ENCODE peak calls at places on chromosomes 1 and 21, in nine cellular contexts. One of them, this sample, is unnamed.

GRCh38 chr1:175191654-175192053 is 922 bp downstream of the KIAA0040 start:
- DNase-seq in HCT116: no peak
- DNase-seq in T1000: no peak
- DNase-seq in caudate nucleus: no peak
- DNase-seq in HuH-7: no peak
- DNase-seq in dermis blood vessel endothelial cell: peak; percentile 37
- DNase-seq in NCI-H1417: no peak
- DNase-seq in progenitor cell of endocrine pancreas: no peak
- DNase-seq in activated CD4-positive, alpha-beta T cell treated with anti-CD3 and anti-CD28 coated beads, Interleukin-2, amount 50 U/mL, for 1 hour: no peak
- DNase-seq in this sample: peak; percentile 19

GRCh38 chr1:242522304-242522945 is 2.1 kb downstream of the PLD5 start:
- DNase-seq in dermis blood vessel endothelial cell: no peak
- DNase-seq in caudate nucleus: no peak
- DNase-seq in T1000: no peak
- DNase-seq in activated CD4-positive, alpha-beta T cell treated with anti-CD3 and anti-CD28 coated beads, Interleukin-2, amount 50 U/mL, for 1 hour: no peak
- DNase-seq in HCT116: no peak
- DNase-seq in HuH-7: no peak
- DNase-seq in progenitor cell of endocrine pancreas: no peak
- DNase-seq in NCI-H1417: no peak
- DNase-seq in this sample: peak; percentile 59

GRCh38 chr1:60560701-60561100 is 487.1 kb upstream of the C1orf87 start:
- DNase-seq in HCT116: no peak
- DNase-seq in activated CD4-positive, alpha-beta T cell treated with anti-CD3 and anti-CD28 coated beads, Interleukin-2, amount 50 U/mL, for 1 hour: no peak
- DNase-seq in progenitor cell of endocrine pancreas: no peak
- DNase-seq in HuH-7: no peak
- DNase-seq in T1000: no peak
- DNase-seq in dermis blood vessel endothelial cell: no peak
- DNase-seq in NCI-H1417: no peak
- DNase-seq in caudate nucleus: no peak
- DNase-seq in this sample: no peak

GRCh38 chr21:39546522-39546921 is 66.2 kb upstream of the B3GALT5 start:
- DNase-seq in caudate nucleus: no peak
- DNase-seq in progenitor cell of endocrine pancreas: no peak
- DNase-seq in T1000: no peak
- DNase-seq in HCT116: no peak
- DNase-seq in activated CD4-positive, alpha-beta T cell treated with anti-CD3 and anti-CD28 coated beads, Interleukin-2, amount 50 U/mL, for 1 hour: no peak
- DNase-seq in dermis blood vessel endothelial cell: no peak
- DNase-seq in HuH-7: no peak
- DNase-seq in NCI-H1417: no peak
- DNase-seq in this sample: no peak

GRCh38 chr1:62978056-62978455 is 194.1 kb downstream of the ATG4C start:
- DNase-seq in caudate nucleus: no peak
- DNase-seq in activated CD4-positive, alpha-beta T cell treated with anti-CD3 and anti-CD28 coated beads, Interleukin-2, amount 50 U/mL, for 1 hour: no peak
- DNase-seq in progenitor cell of endocrine pancreas: no peak
- DNase-seq in HCT116: no peak
- DNase-seq in NCI-H1417: no peak
- DNase-seq in dermis blood vessel endothelial cell: no peak
- DNase-seq in HuH-7: no peak
- DNase-seq in T1000: no peak
- DNase-seq in this sample: no peak

GRCh38 chr1:9905010-9905409 is 5.1 kb downstream of the CTNNBIP1 start:
- DNase-seq in caudate nucleus: no peak
- DNase-seq in dermis blood vessel endothelial cell: no peak
- DNase-seq in activated CD4-positive, alpha-beta T cell treated with anti-CD3 and anti-CD28 coated beads, Interleukin-2, amount 50 U/mL, for 1 hour: no peak
- DNase-seq in progenitor cell of endocrine pancreas: no peak
- DNase-seq in HuH-7: no peak
- DNase-seq in NCI-H1417: no peak
- DNase-seq in T1000: no peak
- DNase-seq in HCT116: no peak
- DNase-seq in this sample: no peak

GRCh38 chr1:234875328-234875952 is 253.2 kb downstream of the TOMM20 start:
- DNase-seq in HCT116: no peak
- DNase-seq in NCI-H1417: no peak
- DNase-seq in HuH-7: peak; percentile 50
- DNase-seq in progenitor cell of endocrine pancreas: no peak
- DNase-seq in dermis blood vessel endothelial cell: no peak
- DNase-seq in T1000: no peak
- DNase-seq in caudate nucleus: no peak
- DNase-seq in activated CD4-positive, alpha-beta T cell treated with anti-CD3 and anti-CD28 coated beads, Interleukin-2, amount 50 U/mL, for 1 hour: no peak
- DNase-seq in this sample: no peak

GRCh38 chr1:25338188-25338981 is at the start of gene TMEM50A:
- DNase-seq in activated CD4-positive, alpha-beta T cell treated with anti-CD3 and anti-CD28 coated beads, Interleukin-2, amount 50 U/mL, for 1 hour: peak; percentile 87
- DNase-seq in caudate nucleus: peak; percentile 88
- DNase-seq in HuH-7: peak; percentile 83
- DNase-seq in progenitor cell of endocrine pancreas: peak; percentile 88
- DNase-seq in dermis blood vessel endothelial cell: peak; percentile 87
- DNase-seq in NCI-H1417: peak; percentile 91
- DNase-seq in HCT116: peak; percentile 68
- DNase-seq in T1000: peak; percentile 90
- DNase-seq in this sample: peak; percentile 82

GRCh38 chr1:67431156-67431765 is 1.1 kb upstream of the SERBP1 start:
- DNase-seq in caudate nucleus: no peak
- DNase-seq in HuH-7: no peak
- DNase-seq in HCT116: no peak
- DNase-seq in T1000: no peak
- DNase-seq in activated CD4-positive, alpha-beta T cell treated with anti-CD3 and anti-CD28 coated beads, Interleukin-2, amount 50 U/mL, for 1 hour: no peak
- DNase-seq in NCI-H1417: peak; percentile 31
- DNase-seq in progenitor cell of endocrine pancreas: no peak
- DNase-seq in dermis blood vessel endothelial cell: no peak
- DNase-seq in this sample: no peak

GRCh38 chr1:98467584-98467983 is 193.9 kb upstream of the SNX7 start:
- DNase-seq in dermis blood vessel endothelial cell: peak; percentile 19
- DNase-seq in HuH-7: no peak
- DNase-seq in activated CD4-positive, alpha-beta T cell treated with anti-CD3 and anti-CD28 coated beads, Interleukin-2, amount 50 U/mL, for 1 hour: no peak
- DNase-seq in NCI-H1417: no peak
- DNase-seq in progenitor cell of endocrine pancreas: no peak
- DNase-seq in caudate nucleus: no peak
- DNase-seq in HCT116: no peak
- DNase-seq in T1000: no peak
- DNase-seq in this sample: no peak

GRCh38 chr21:45043541-45044020 is 30.8 kb upstream of the ADARB1 start:
- DNase-seq in dermis blood vessel endothelial cell: no peak
- DNase-seq in HCT116: no peak
- DNase-seq in NCI-H1417: no peak
- DNase-seq in HuH-7: no peak
- DNase-seq in T1000: no peak
- DNase-seq in progenitor cell of endocrine pancreas: no peak
- DNase-seq in activated CD4-positive, alpha-beta T cell treated with anti-CD3 and anti-CD28 coated beads, Interleukin-2, amount 50 U/mL, for 1 hour: no peak
- DNase-seq in caudate nucleus: no peak
- DNase-seq in this sample: no peak

GRCh38 chr1:31666290-31666963 is 21.8 kb upstream of the PEF1 start:
- DNase-seq in NCI-H1417: no peak
- DNase-seq in dermis blood vessel endothelial cell: no peak
- DNase-seq in activated CD4-positive, alpha-beta T cell treated with anti-CD3 and anti-CD28 coated beads, Interleukin-2, amount 50 U/mL, for 1 hour: no peak
- DNase-seq in HCT116: no peak
- DNase-seq in HuH-7: no peak
- DNase-seq in T1000: peak; percentile 32
- DNase-seq in progenitor cell of endocrine pancreas: no peak
- DNase-seq in caudate nucleus: peak; percentile 34
- DNase-seq in this sample: no peak

GRCh38 chr1:114272593-114272992 is 118.9 kb upstream of the SYT6 start:
- DNase-seq in caudate nucleus: no peak
- DNase-seq in T1000: no peak
- DNase-seq in HCT116: no peak
- DNase-seq in HuH-7: no peak
- DNase-seq in NCI-H1417: no peak
- DNase-seq in activated CD4-positive, alpha-beta T cell treated with anti-CD3 and anti-CD28 coated beads, Interleukin-2, amount 50 U/mL, for 1 hour: no peak
- DNase-seq in dermis blood vessel endothelial cell: no peak
- DNase-seq in progenitor cell of endocrine pancreas: no peak
- DNase-seq in this sample: no peak

GRCh38 chr1:84884671-84885389 is 8.2 kb downstream of the LPAR3 start:
- DNase-seq in HCT116: no peak
- DNase-seq in progenitor cell of endocrine pancreas: no peak
- DNase-seq in caudate nucleus: no peak
- DNase-seq in dermis blood vessel endothelial cell: no peak
- DNase-seq in activated CD4-positive, alpha-beta T cell treated with anti-CD3 and anti-CD28 coated beads, Interleukin-2, amount 50 U/mL, for 1 hour: no peak
- DNase-seq in NCI-H1417: no peak
- DNase-seq in HuH-7: no peak
- DNase-seq in T1000: no peak
- DNase-seq in this sample: no peak

GRCh38 chr1:185297986-185298385 is 19.1 kb downstream of the IVNS1ABP start:
- DNase-seq in HCT116: no peak
- DNase-seq in NCI-H1417: no peak
- DNase-seq in T1000: no peak
- DNase-seq in caudate nucleus: no peak
- DNase-seq in progenitor cell of endocrine pancreas: no peak
- DNase-seq in HuH-7: no peak
- DNase-seq in activated CD4-positive, alpha-beta T cell treated with anti-CD3 and anti-CD28 coated beads, Interleukin-2, amount 50 U/mL, for 1 hour: no peak
- DNase-seq in dermis blood vessel endothelial cell: no peak
- DNase-seq in this sample: no peak

GRCh38 chr1:112251766-112252506 is 144.1 kb upstream of the CTTNBP2NL start:
- DNase-seq in caudate nucleus: no peak
- DNase-seq in progenitor cell of endocrine pancreas: no peak
- DNase-seq in dermis blood vessel endothelial cell: no peak
- DNase-seq in T1000: no peak
- DNase-seq in activated CD4-positive, alpha-beta T cell treated with anti-CD3 and anti-CD28 coated beads, Interleukin-2, amount 50 U/mL, for 1 hour: no peak
- DNase-seq in HCT116: peak; percentile 93
- DNase-seq in NCI-H1417: no peak
- DNase-seq in HuH-7: no peak
- DNase-seq in this sample: no peak

GRCh38 chr1:214637722-214638473 is 34.9 kb downstream of the CENPF start:
- DNase-seq in T1000: no peak
- DNase-seq in activated CD4-positive, alpha-beta T cell treated with anti-CD3 and anti-CD28 coated beads, Interleukin-2, amount 50 U/mL, for 1 hour: peak; percentile 15
- DNase-seq in HuH-7: no peak
- DNase-seq in caudate nucleus: no peak
- DNase-seq in dermis blood vessel endothelial cell: peak; percentile 75
- DNase-seq in HCT116: peak; percentile 34
- DNase-seq in progenitor cell of endocrine pancreas: no peak
- DNase-seq in NCI-H1417: no peak
- DNase-seq in this sample: peak; percentile 41

GRCh38 chr1:232352956-232353355 is 277.0 kb downstream of the SIPA1L2 start:
- DNase-seq in activated CD4-positive, alpha-beta T cell treated with anti-CD3 and anti-CD28 coated beads, Interleukin-2, amount 50 U/mL, for 1 hour: no peak
- DNase-seq in dermis blood vessel endothelial cell: no peak
- DNase-seq in HCT116: no peak
- DNase-seq in progenitor cell of endocrine pancreas: no peak
- DNase-seq in caudate nucleus: no peak
- DNase-seq in NCI-H1417: no peak
- DNase-seq in HuH-7: no peak
- DNase-seq in T1000: no peak
- DNase-seq in this sample: no peak

GRCh38 chr1:85200367-85200869 is 398 bp downstream of the SYDE2 start:
- DNase-seq in T1000: peak; percentile 34
- DNase-seq in dermis blood vessel endothelial cell: peak; percentile 12
- DNase-seq in NCI-H1417: no peak
- DNase-seq in progenitor cell of endocrine pancreas: peak; percentile 38
- DNase-seq in caudate nucleus: peak; percentile 49
- DNase-seq in activated CD4-positive, alpha-beta T cell treated with anti-CD3 and anti-CD28 coated beads, Interleukin-2, amount 50 U/mL, for 1 hour: peak; percentile 23
- DNase-seq in HCT116: no peak
- DNase-seq in HuH-7: peak; percentile 34
- DNase-seq in this sample: no peak

GRCh38 chr1:225866061-225866844 is 15.9 kb downstream of the TMEM63A start:
- DNase-seq in dermis blood vessel endothelial cell: peak; percentile 81
- DNase-seq in NCI-H1417: no peak
- DNase-seq in HCT116: no peak
- DNase-seq in HuH-7: no peak
- DNase-seq in progenitor cell of endocrine pancreas: no peak
- DNase-seq in activated CD4-positive, alpha-beta T cell treated with anti-CD3 and anti-CD28 coated beads, Interleukin-2, amount 50 U/mL, for 1 hour: peak; percentile 66
- DNase-seq in caudate nucleus: no peak
- DNase-seq in T1000: no peak
- DNase-seq in this sample: no peak

GRCh38 chr1:87806377-87807094 is 477.9 kb downstream of the LMO4 start:
- DNase-seq in HuH-7: no peak
- DNase-seq in T1000: no peak
- DNase-seq in dermis blood vessel endothelial cell: no peak
- DNase-seq in progenitor cell of endocrine pancreas: no peak
- DNase-seq in HCT116: no peak
- DNase-seq in activated CD4-positive, alpha-beta T cell treated with anti-CD3 and anti-CD28 coated beads, Interleukin-2, amount 50 U/mL, for 1 hour: no peak
- DNase-seq in NCI-H1417: no peak
- DNase-seq in caudate nucleus: no peak
- DNase-seq in this sample: no peak

GRCh38 chr1:13535227-13535626 is 21.4 kb upstream of the LRRC38 start:
- DNase-seq in dermis blood vessel endothelial cell: no peak
- DNase-seq in HCT116: no peak
- DNase-seq in HuH-7: no peak
- DNase-seq in T1000: no peak
- DNase-seq in activated CD4-positive, alpha-beta T cell treated with anti-CD3 and anti-CD28 coated beads, Interleukin-2, amount 50 U/mL, for 1 hour: no peak
- DNase-seq in progenitor cell of endocrine pancreas: no peak
- DNase-seq in NCI-H1417: no peak
- DNase-seq in caudate nucleus: no peak
- DNase-seq in this sample: no peak

GRCh38 chr1:25432749-25433388 is 2.2 kb downstream of the MACO1 start:
- DNase-seq in T1000: no peak
- DNase-seq in HCT116: no peak
- DNase-seq in dermis blood vessel endothelial cell: no peak
- DNase-seq in progenitor cell of endocrine pancreas: no peak
- DNase-seq in caudate nucleus: no peak
- DNase-seq in NCI-H1417: no peak
- DNase-seq in HuH-7: no peak
- DNase-seq in activated CD4-positive, alpha-beta T cell treated with anti-CD3 and anti-CD28 coated beads, Interleukin-2, amount 50 U/mL, for 1 hour: no peak
- DNase-seq in this sample: peak; percentile 12

GRCh38 chr1:184153731-184154130 is 102.2 kb downstream of the TSEN15 start:
- DNase-seq in caudate nucleus: no peak
- DNase-seq in T1000: no peak
- DNase-seq in dermis blood vessel endothelial cell: peak; percentile 25
- DNase-seq in NCI-H1417: no peak
- DNase-seq in progenitor cell of endocrine pancreas: no peak
- DNase-seq in activated CD4-positive, alpha-beta T cell treated with anti-CD3 and anti-CD28 coated beads, Interleukin-2, amount 50 U/mL, for 1 hour: no peak
- DNase-seq in HCT116: no peak
- DNase-seq in HuH-7: no peak
- DNase-seq in this sample: no peak

GRCh38 chr1:59057211-59057694 is 239.6 kb upstream of the FGGY start:
- DNase-seq in HCT116: no peak
- DNase-seq in T1000: peak; percentile 78
- DNase-seq in NCI-H1417: peak; percentile 39
- DNase-seq in HuH-7: peak; percentile 62
- DNase-seq in progenitor cell of endocrine pancreas: no peak
- DNase-seq in activated CD4-positive, alpha-beta T cell treated with anti-CD3 and anti-CD28 coated beads, Interleukin-2, amount 50 U/mL, for 1 hour: no peak
- DNase-seq in dermis blood vessel endothelial cell: peak; percentile 26
- DNase-seq in caudate nucleus: no peak
- DNase-seq in this sample: no peak

This sample was measured in pons.